ENCODE peak calls at places on chromosomes 6 and 20, in nine cellular contexts. W is GM12878, I is amygdala, T is stromal cell of bone marrow, A is NCI-H1436, B is Caco-2, O is lower lobe of right lung, G is GM19239, Q is iPS-NIHi11. D is an unnamed sample.

GRCh38 chr6:128822271-128822670 is 60.7 kb upstream of the LAMA2 start:
- DNase-seq in Q (no peak), G (no peak), B (no peak), A (no peak), T (no peak), I (no peak), O (no peak), W (no peak), D (no peak)

GRCh38 chr6:24492475-24492874 is 2.3 kb upstream of the ALDH5A1 start:
- DNase-seq in W (no peak), T (no peak), B (no peak), A (no peak), O (no peak), Q (peak; percentile 44), G (no peak), I (no peak), D (peak; percentile 43)

GRCh38 chr6:128471907-128472306 is 48.5 kb downstream of the PTPRK start:
- DNase-seq in G (no peak), O (no peak), A (no peak), I (no peak), Q (no peak), T (no peak), W (no peak), B (no peak), D (no peak)

GRCh38 chr6:17096076-17096475 is 5.8 kb upstream of the STMND1 start:
- DNase-seq in O (no peak), A (no peak), T (no peak), Q (peak; percentile 39), G (no peak), B (no peak), I (no peak), W (no peak), D (no peak)

GRCh38 chr6:55433446-55434130 is 106.3 kb downstream of the GFRAL start:
- DNase-seq in O (no peak), B (no peak), A (no peak), I (no peak), W (no peak), Q (peak; percentile 8), G (no peak), T (peak; percentile 43), D (no peak)

GRCh38 chr20:38790210-38791053 is 15.1 kb upstream of the PPP1R16B start:
- DNase-seq in T (peak; percentile 6), A (peak; percentile 12), W (no peak), I (no peak), G (no peak), Q (peak; percentile 77), O (no peak), B (peak; percentile 71), D (peak; percentile 73)

GRCh38 chr20:21104466-21104761 is 1.7 kb downstream of the LINC00237 start:
- DNase-seq in O (no peak), W (no peak), I (no peak), T (no peak), G (no peak), Q (no peak), A (no peak), B (no peak), D (no peak)

GRCh38 chr6:119322715-119323350 is 26.7 kb downstream of the MAN1A1 start:
- DNase-seq in A (no peak), B (no peak), I (no peak), W (no peak), G (no peak), T (no peak), Q (no peak), O (no peak), D (no peak)

GRCh38 chr6:53773044-53773696 is 21.6 kb upstream of the LRRC1 start:
- DNase-seq in T (no peak), O (no peak), B (no peak), A (no peak), W (no peak), Q (no peak), I (no peak), G (no peak), D (no peak)

GRCh38 chr6:12001004-12001705 is 11.0 kb upstream of the HIVEP1 start:
- DNase-seq in B (no peak), T (no peak), A (no peak), I (no peak), G (no peak), Q (no peak), O (no peak), W (no peak), D (no peak)

GRCh38 chr6:95973976-95974375 is 41.8 kb upstream of the FUT9 start:
- DNase-seq in A (no peak), O (no peak), T (no peak), B (no peak), W (no peak), Q (no peak), G (no peak), I (no peak), D (no peak)

GRCh38 chr6:125598422-125598821 is 151.0 kb upstream of the HEY2 start:
- DNase-seq in T (peak; percentile 86), O (peak; percentile 84), B (no peak), W (no peak), Q (no peak), G (no peak), A (no peak), I (no peak), D (no peak)

GRCh38 chr6:45728674-45729073 is 287.0 kb downstream of the CLIC5 start:
- DNase-seq in B (no peak), I (no peak), T (no peak), O (no peak), G (no peak), A (no peak), W (no peak), Q (no peak), D (no peak)

GRCh38 chr6:47419621-47420020 is 58.0 kb upstream of the CD2AP start:
- DNase-seq in I (no peak), T (no peak), O (no peak), G (no peak), A (no peak), W (no peak), B (no peak), Q (no peak), D (no peak)

GRCh38 chr6:166143011-166143410 is 24.6 kb downstream of the TBXT start:
- DNase-seq in T (no peak), W (no peak), A (no peak), O (no peak), Q (no peak), G (no peak), I (no peak), B (no peak), D (no peak)

GRCh38 chr6:56311086-56311485 is 63.7 kb upstream of the COL21A1 start:
- DNase-seq in Q (no peak), T (no peak), I (no peak), G (no peak), A (no peak), O (no peak), W (no peak), B (no peak), D (no peak)

GRCh38 chr6:83808005-83808404 is 45.2 kb upstream of the RIPPLY2 start:
- DNase-seq in O (no peak), Q (no peak), B (no peak), G (no peak), T (no peak), A (no peak), W (no peak), I (no peak), D (no peak)

GRCh38 chr6:147507162-147508072 is 1.1 kb upstream of the SAMD5 start:
- DNase-seq in W (no peak), G (no peak), T (no peak), A (no peak), B (no peak), I (no peak), O (peak; percentile 46), Q (peak; percentile 40), D (peak; percentile 48)

GRCh38 chr6:169099411-169100202 is 154.0 kb downstream of the THBS2 start:
- DNase-seq in G (no peak), A (no peak), Q (peak; percentile 48), O (no peak), I (no peak), B (no peak), T (no peak), W (no peak), D (no peak)

GRCh38 chr6:28141500-28142329 is at the start of gene ZKSCAN8:
- DNase-seq in W (peak; percentile 78), I (peak; percentile 67), Q (peak; percentile 93), B (peak; percentile 92), G (peak; percentile 76), A (peak; percentile 85), T (peak; percentile 74), O (peak; percentile 86), D (peak; percentile 88)

GRCh38 chr6:90295854-90296345 is 743 bp downstream of the BACH2 start:
- DNase-seq in I (no peak), O (peak; percentile 58), Q (peak; percentile 69), W (no peak), B (no peak), G (no peak), T (no peak), A (peak; percentile 23), D (peak; percentile 52)

GRCh38 chr6:13427838-13428527 is 59.4 kb downstream of the GFOD1 start:
- DNase-seq in Q (peak; percentile 32), O (peak; percentile 56), B (no peak), T (no peak), W (peak; percentile 98), G (no peak), I (no peak), A (no peak), D (no peak)

GRCh38 chr20:31862157-31862470 is 8.2 kb downstream of the DUSP15 start:
- DNase-seq in G (no peak), O (no peak), A (no peak), W (no peak), T (no peak), I (no peak), Q (no peak), B (no peak), D (no peak)

GRCh38 chr6:157358287-157358686 is 22.7 kb upstream of the ZDHHC14 start:
- DNase-seq in B (no peak), W (no peak), T (no peak), I (peak; percentile 13), Q (no peak), O (no peak), A (no peak), G (no peak), D (no peak)

GRCh38 chr6:168219804-168220203 is 99.8 kb downstream of the DACT2 start:
- DNase-seq in O (no peak), B (no peak), Q (no peak), G (no peak), A (no peak), I (no peak), W (no peak), T (no peak), D (no peak)

GRCh38 chr6:56660374-56660730 is 17.7 kb upstream of the DST start:
- DNase-seq in T (no peak), A (no peak), Q (no peak), O (no peak), G (no peak), W (no peak), I (no peak), B (no peak), D (no peak)

GRCh38 chr6:126143650-126144260 is 157.4 kb downstream of the TRMT11 start:
- DNase-seq in I (no peak), T (no peak), G (no peak), W (no peak), A (no peak), Q (no peak), B (no peak), O (no peak), D (no peak)

GRCh38 chr6:149891259-149891658 is 6.7 kb downstream of the RAET1E start:
- DNase-seq in T (no peak), W (no peak), O (no peak), B (no peak), G (no peak), I (no peak), A (no peak), Q (no peak), D (no peak)

GRCh38 chr6:151747890-151748289 is 59.6 kb upstream of the ESR1 start:
- DNase-seq in G (no peak), O (no peak), Q (no peak), I (no peak), B (no peak), T (peak; percentile 43), A (no peak), W (no peak), D (no peak)

GRCh38 chr6:134911532-134911931 is 38.4 kb downstream of the ALDH8A1 start:
- DNase-seq in T (peak; percentile 68), B (no peak), I (no peak), Q (no peak), A (no peak), W (no peak), G (no peak), O (no peak), D (no peak)

GRCh38 chr20:51803157-51803854 is 985 bp upstream of the SALL4 start:
- DNase-seq in B (peak; percentile 76), G (no peak), A (no peak), O (no peak), W (no peak), T (no peak), Q (no peak), I (no peak), D (no peak)

D was measured in HEK293T.